ENCODE peak calls at places on chromosome 4, in nine cellular contexts. V, S, Q, K, F, H, D, G and C are unnamed samples. For H3K27me3 and H3K9me3, the result is how much of the 10 kb centered on the place peaks cover.

GRCh38 chr4:64807821-64808220 is 398.6 kb upstream of the TECRL start:
- DNase-seq in V (no peak), S (no peak), Q (no peak), K (no peak), F (no peak), H (no peak), D (no peak), G (no peak), C (peak)

GRCh38 chr4:136864580-136865185 is 667.6 kb downstream of the PCDH18 start:
- DNase-seq in V (no peak), S (no peak), Q (no peak), K (no peak), F (peak), H (no peak), D (peak), G (peak), C (peak)

GRCh38 chr4:37697566-37697965 is 11.4 kb upstream of the RELL1 start:
- DNase-seq in V (no peak), S (no peak), Q (no peak), K (no peak), F (no peak), H (no peak), D (no peak), G (no peak), C (no peak)

GRCh38 chr4:139018971-139019758 is 3.6 kb downstream of the NOCT start:
- DNase-seq in V (no peak), S (no peak), Q (no peak), K (no peak), F (no peak), H (no peak), D (no peak), G (peak), C (peak)

GRCh38 chr4:38782452-38783108 is at the start of gene TLR10:
- DNase-seq in V (no peak), S (no peak), Q (peak), K (peak), F (peak), H (no peak), D (peak), G (peak), C (peak)

GRCh38 chr4:83855044-83855443 is 319.1 kb downstream of the GPAT3 start:
- DNase-seq in V (no peak), S (no peak), Q (no peak), K (no peak), F (no peak), H (no peak), D (peak), G (no peak), C (peak)

GRCh38 chr4:3330682-3331081 is 37.9 kb downstream of the RGS12 start:
- DNase-seq in V (peak), S (no peak), Q (no peak), K (no peak), F (no peak), H (no peak), D (no peak), G (no peak), C (no peak)

GRCh38 chr4:139738846-139739613 is 73.4 kb downstream of the MGST2 start:
- DNase-seq in V (no peak), S (no peak), Q (no peak), K (no peak), F (no peak), H (no peak), D (no peak), G (no peak), C (no peak)

GRCh38 chr4:119728692-119729593 is 100.3 kb upstream of the PDE5A start:
- DNase-seq in V (no peak), S (no peak), Q (no peak), K (no peak), F (no peak), H (no peak), D (peak), G (no peak), C (peak)

GRCh38 chr4:13701937-13702446 is 74.5 kb upstream of the BOD1L1 start:
- DNase-seq in V (no peak), S (no peak), Q (no peak), K (no peak), F (no peak), H (no peak), D (peak), G (no peak), C (peak)

GRCh38 chr4:176549161-176549865 is 229.5 kb downstream of the SPCS3 start:
- DNase-seq in V (no peak), S (no peak), Q (no peak), K (no peak), F (no peak), H (no peak), D (peak), G (peak), C (peak)

GRCh38 chr4:48462363-48462762 is 20.8 kb upstream of the SLC10A4 start:
- DNase-seq in V (no peak), S (no peak), Q (no peak), K (no peak), F (no peak), H (no peak), D (no peak), G (no peak), C (no peak)

GRCh38 chr4:167102475-167102874 is 131.8 kb downstream of the SPOCK3 start:
- DNase-seq in V (no peak), S (no peak), Q (no peak), K (no peak), F (no peak), H (no peak), D (no peak), G (no peak), C (no peak)

GRCh38 chr4:44801384-44801783 is 75.0 kb upstream of the GNPDA2 start:
- DNase-seq in V (no peak), S (no peak), Q (no peak), K (no peak), F (no peak), H (no peak), D (no peak), G (no peak), C (no peak)

GRCh38 chr4:128354205-128354821 is 66.7 kb upstream of the PGRMC2 start:
- DNase-seq in V (no peak), S (no peak), Q (no peak), K (no peak), F (no peak), H (peak), D (peak), G (no peak), C (peak)

GRCh38 chr4:1637580-1638271 is 46.4 kb downstream of the FAM53A start:
- DNase-seq in V (no peak), S (no peak), Q (no peak), K (no peak), F (no peak), H (no peak), D (no peak), G (no peak), C (no peak)
- H3K27me3 ChIP-seq in V (under half), S (under half), Q (under half), K (under half), F (under half), H (under half), D (under half), G (under half), C (under half)

GRCh38 chr4:149238097-149238496 is 577.5 kb downstream of the IQCM start:
- DNase-seq in V (no peak), S (no peak), Q (no peak), K (no peak), F (no peak), H (no peak), D (no peak), G (no peak), C (no peak)
- H3K9me3 ChIP-seq in V (under half), S (under half), Q (under half), K (under half), F (under half), H (under half), D (under half), G (under half), C (under half)

DNA sequence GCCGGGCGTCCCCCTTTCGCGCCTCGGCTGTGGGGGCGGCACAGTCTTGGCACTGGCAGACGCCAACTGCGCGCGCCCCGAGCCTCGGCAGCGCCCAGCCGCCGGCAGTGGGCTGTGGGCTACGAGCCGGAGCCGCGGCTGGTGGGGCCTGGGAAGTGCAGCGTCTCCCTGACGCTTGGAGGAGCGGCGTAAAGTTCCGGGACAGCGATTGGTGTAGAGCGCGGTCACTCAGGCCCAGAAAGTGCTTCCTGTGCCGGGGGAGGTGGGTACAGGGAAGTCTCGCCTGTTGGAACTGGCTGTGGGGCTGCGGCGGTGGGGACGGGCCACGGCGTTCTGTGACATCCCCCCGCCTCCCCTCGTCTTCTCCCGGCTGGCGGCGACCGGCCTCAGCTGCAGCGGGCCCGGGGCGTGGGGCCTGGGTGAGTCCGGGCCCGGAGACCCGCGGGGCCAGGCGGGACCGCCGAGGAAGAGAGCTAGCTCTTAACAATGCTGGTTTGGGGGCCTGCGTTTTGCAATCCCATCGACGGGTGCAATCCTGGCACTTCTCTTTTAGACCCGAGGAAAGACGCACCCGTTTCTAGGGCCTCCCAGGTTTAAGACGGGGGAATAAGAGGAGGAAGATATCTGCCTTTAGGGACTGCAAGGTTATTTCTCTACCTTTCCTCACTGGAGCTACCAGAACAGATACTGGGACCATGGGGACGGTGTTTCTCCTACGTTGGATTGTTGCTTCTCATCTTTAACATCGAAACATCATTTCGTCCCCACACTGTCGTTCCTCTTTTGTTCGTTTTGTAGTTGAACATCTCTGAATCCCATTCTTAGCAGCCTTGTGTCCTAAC is at the start of the genes RWDD4 and TRAPPC11:
- DNase-seq in V (peak), S (peak), Q (peak), K (peak), F (peak), H (peak), D (peak), G (peak), C (peak)
- TF ChIP-seq CTCF in V (peak), S (peak), Q (peak), K (peak), F (peak), H (no peak), D (no peak), G (peak), C (no peak)

DNA sequence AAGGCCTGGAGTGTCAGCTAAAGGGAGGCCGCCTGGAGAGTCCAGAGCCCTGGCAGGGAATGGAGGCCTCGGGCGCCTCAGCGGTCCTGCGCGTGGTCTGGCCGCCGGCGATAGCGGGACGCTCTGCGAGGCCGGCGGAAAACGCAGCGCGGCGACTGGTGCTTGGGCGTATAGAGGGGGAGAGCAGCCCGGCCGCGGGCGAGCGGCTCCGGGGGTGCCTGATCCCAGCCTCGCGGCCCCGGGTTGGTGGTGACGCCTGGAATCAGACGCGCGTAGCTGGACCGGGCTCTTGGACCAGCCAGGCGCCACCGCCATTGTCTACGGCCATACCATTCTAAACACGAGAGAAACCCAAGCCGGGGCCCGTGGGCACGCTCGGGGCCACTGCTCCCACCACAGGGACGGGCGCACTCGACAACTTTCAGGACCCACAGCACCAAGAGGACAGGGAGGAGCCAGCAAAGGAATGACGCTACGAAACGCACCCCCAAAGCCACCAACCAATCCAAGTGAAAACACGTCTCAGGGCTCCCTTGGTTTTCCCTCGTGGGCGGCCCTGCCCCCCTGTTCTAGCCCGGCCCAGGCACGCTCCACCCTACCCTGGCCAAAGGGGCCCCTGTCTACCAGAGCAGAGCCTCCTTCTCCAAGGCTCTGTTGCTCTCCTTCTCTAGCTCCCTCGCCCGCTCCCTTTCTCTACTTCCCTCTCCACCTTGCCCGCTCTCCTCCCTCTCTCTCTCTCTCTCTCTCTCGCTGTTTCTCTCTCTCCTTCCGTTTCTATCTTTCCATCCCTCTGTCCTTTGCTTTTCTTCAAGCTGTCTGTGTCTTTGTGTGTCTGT is 7.8 kb downstream of the FRG2 start:
- DNase-seq in V (no peak), S (no peak), Q (no peak), K (peak), F (no peak), H (no peak), D (no peak), G (no peak), C (no peak)
- H3K27me3 ChIP-seq in V (half or more), S (under half), Q (under half), K (under half), F (under half), H (half or more), D (under half), G (half or more), C (half or more)

GRCh38 chr4:96739101-96739500 is 899.2 kb downstream of the PDHA2 start:
- DNase-seq in V (no peak), S (no peak), Q (no peak), K (no peak), F (no peak), H (no peak), D (no peak), G (no peak), C (peak)
- H3K9me3 ChIP-seq in V (under half), S (under half), Q (under half), K (under half), F (under half), H (under half), D (under half), G (under half), C (under half)

GRCh38 chr4:7333801-7334421 is 100.8 kb downstream of the PSAPL1 start:
- DNase-seq in V (no peak), S (no peak), Q (peak), K (peak), F (no peak), H (peak), D (no peak), G (peak), C (no peak)
- TF ChIP-seq CTCF in V (no peak), S (no peak), Q (no peak), K (no peak), F (no peak), H (no peak), D (no peak), G (peak), C (no peak)

GRCh38 chr4:7943211-7943610 is 3.5 kb upstream of the AFAP1 start:
- DNase-seq in V (no peak), S (peak), Q (no peak), K (no peak), F (no peak), H (no peak), D (no peak), G (no peak), C (no peak)
- H3K27me3 ChIP-seq in V (under half), S (under half), Q (under half), K (under half), F (under half), H (under half), D (under half), G (under half), C (under half)